ENCODE peak calls at places on chromosome 10, in four cellular contexts. Q is gastrocnemius medialis, T is thoracic aorta, I is dorsolateral prefrontal cortex. V is an unnamed sample.

GRCh38 chr10:132575320-132576201 is 38.0 kb downstream of the INPP5A start:
- DNase-seq in Q (no peak), T (no peak), I (no peak), V (peak; percentile 86)

GRCh38 chr10:43202657-43203490 is 64.0 kb downstream of the RASGEF1A start:
- DNase-seq in Q (peak; percentile 12), T (no peak), I (no peak), V (no peak)

GRCh38 chr10:35963685-35964084 is 321.6 kb upstream of the FZD8 start:
- DNase-seq in Q (no peak), T (no peak), I (no peak), V (no peak)

GRCh38 chr10:62726142-62726541 is 78.4 kb upstream of the ADO start:
- DNase-seq in Q (no peak), T (no peak), I (peak; percentile 55), V (no peak)

GRCh38 chr10:18219096-18219495 is 78.9 kb downstream of the CACNB2 start:
- DNase-seq in Q (no peak), T (no peak), I (no peak), V (no peak)

GRCh38 chr10:32229170-32229569 is 117.8 kb downstream of the EPC1 start:
- DNase-seq in Q (no peak), T (no peak), I (no peak), V (no peak)

GRCh38 chr10:71309919-71310318 is 9.1 kb upstream of the SLC29A3 start:
- DNase-seq in Q (no peak), T (no peak), I (no peak), V (no peak)

GRCh38 chr10:67110286-67110685 is 184.4 kb downstream of the LRRTM3 start:
- DNase-seq in Q (no peak), T (no peak), I (no peak), V (no peak)

GRCh38 chr10:66162560-66163143 is 763.2 kb upstream of the LRRTM3 start:
- DNase-seq in Q (no peak), T (no peak), I (no peak), V (no peak)

GRCh38 chr10:59099536-59099935 is 76.9 kb upstream of the PHYHIPL start:
- DNase-seq in Q (no peak), T (no peak), I (no peak), V (no peak)

GRCh38 chr10:107159871-107160270 is 4.6 kb downstream of the SORCS1 start:
- DNase-seq in Q (no peak), T (no peak), I (no peak), V (no peak)

GRCh38 chr10:44647877-44648542 is 263.1 kb upstream of the CXCL12 start:
- DNase-seq in Q (peak; percentile 18), T (no peak), I (no peak), V (no peak)

GRCh38 chr10:86945361-86946214 is 11.8 kb downstream of the MMRN2 start:
- DNase-seq in Q (peak; percentile 30), T (peak; percentile 3), I (no peak), V (no peak)

GRCh38 chr10:75350791-75351190 is 50.8 kb downstream of the ZNF503 start:
- DNase-seq in Q (no peak), T (no peak), I (no peak), V (peak; percentile 34)

GRCh38 chr10:44205072-44205471 is 179.8 kb downstream of the CXCL12 start:
- DNase-seq in Q (no peak), T (no peak), I (no peak), V (no peak)

GRCh38 chr10:79258894-79259293 is 88.4 kb upstream of the PPIF start:
- DNase-seq in Q (no peak), T (no peak), I (no peak), V (no peak)

GRCh38 chr10:4595920-4596319 is 230.1 kb upstream of the AKR1E2 start:
- DNase-seq in Q (no peak), T (no peak), I (no peak), V (no peak)

GRCh38 chr10:917416-917720 is 14.1 kb downstream of the LARP4B start:
- DNase-seq in Q (no peak), T (no peak), I (no peak), V (no peak)

GRCh38 chr10:18409599-18410397 is 241.6 kb downstream of the NSUN6 start:
- DNase-seq in Q (no peak), T (no peak), I (no peak), V (no peak)

GRCh38 chr10:96287392-96288105 is 16.2 kb upstream of the BLNK start:
- DNase-seq in Q (no peak), T (no peak), I (no peak), V (no peak)

GRCh38 chr10:47405829-47406547 is 21.9 kb upstream of the ZNF488 start:
- DNase-seq in Q (no peak), T (no peak), I (no peak), V (no peak)

GRCh38 chr10:71840177-71840711 is 10.8 kb downstream of the PSAP start:
- DNase-seq in Q (peak; percentile 50), T (peak; percentile 72), I (peak; percentile 92), V (peak; percentile 97)

GRCh38 chr10:88104213-88104612 is 240.8 kb downstream of the PTEN start:
- DNase-seq in Q (no peak), T (no peak), I (no peak), V (no peak)

GRCh38 chr10:89207801-89208551 is 859 bp upstream of the CH25H start:
- DNase-seq in Q (no peak), T (no peak), I (peak; percentile 41), V (no peak)

GRCh38 chr10:50496228-50496627 is 127.5 kb downstream of the SGMS1 start:
- DNase-seq in Q (no peak), T (no peak), I (no peak), V (no peak)

GRCh38 chr10:92131271-92131820 is 159.5 kb downstream of the CPEB3 start:
- DNase-seq in Q (no peak), T (no peak), I (no peak), V (no peak)

GRCh38 chr10:46515402-46516192 is 40.9 kb downstream of the GPRIN2 start:
- DNase-seq in Q (no peak), T (no peak), I (peak; percentile 28), V (no peak)

GRCh38 chr10:106401967-106402366 is 762.5 kb downstream of the SORCS1 start:
- DNase-seq in Q (no peak), T (no peak), I (no peak), V (no peak)

GRCh38 chr10:88657901-88658300 is 6.3 kb upstream of the LIPF start:
- DNase-seq in Q (no peak), T (no peak), I (no peak), V (peak; percentile 78)

GRCh38 chr10:3805791-3806381 is 20.9 kb upstream of the KLF6 start:
- DNase-seq in Q (peak; percentile 66), T (peak; percentile 60), I (no peak), V (peak; percentile 89)

GRCh38 chr10:101310528-101311439 is 43.2 kb upstream of the BTRC start:
- DNase-seq in Q (peak; percentile 30), T (no peak), I (peak; percentile 70), V (peak; percentile 4)

GRCh38 chr10:88092975-88093374 is 229.6 kb downstream of the PTEN start:
- DNase-seq in Q (no peak), T (no peak), I (no peak), V (no peak)

GRCh38 chr10:122505885-122506284 is 44.5 kb downstream of the HTRA1 start:
- DNase-seq in Q (no peak), T (no peak), I (no peak), V (no peak)

GRCh38 chr10:122510326-122510725 is 49.0 kb downstream of the HTRA1 start:
- DNase-seq in Q (no peak), T (no peak), I (no peak), V (no peak)

GRCh38 chr10:122507661-122508060 is 46.3 kb downstream of the HTRA1 start:
- DNase-seq in Q (no peak), T (no peak), I (no peak), V (no peak)

GRCh38 chr10:122510736-122511135 is 49.4 kb downstream of the HTRA1 start:
- DNase-seq in Q (no peak), T (no peak), I (no peak), V (no peak)

GRCh38 chr10:122509323-122509722 is 48.0 kb downstream of the HTRA1 start:
- DNase-seq in Q (no peak), T (no peak), I (no peak), V (no peak)
- H3K27ac ChIP-seq in Q (no peak overlapping the region), T (no peak overlapping the region), I (no peak overlapping the region), V (no peak overlapping the region)

DNA sequence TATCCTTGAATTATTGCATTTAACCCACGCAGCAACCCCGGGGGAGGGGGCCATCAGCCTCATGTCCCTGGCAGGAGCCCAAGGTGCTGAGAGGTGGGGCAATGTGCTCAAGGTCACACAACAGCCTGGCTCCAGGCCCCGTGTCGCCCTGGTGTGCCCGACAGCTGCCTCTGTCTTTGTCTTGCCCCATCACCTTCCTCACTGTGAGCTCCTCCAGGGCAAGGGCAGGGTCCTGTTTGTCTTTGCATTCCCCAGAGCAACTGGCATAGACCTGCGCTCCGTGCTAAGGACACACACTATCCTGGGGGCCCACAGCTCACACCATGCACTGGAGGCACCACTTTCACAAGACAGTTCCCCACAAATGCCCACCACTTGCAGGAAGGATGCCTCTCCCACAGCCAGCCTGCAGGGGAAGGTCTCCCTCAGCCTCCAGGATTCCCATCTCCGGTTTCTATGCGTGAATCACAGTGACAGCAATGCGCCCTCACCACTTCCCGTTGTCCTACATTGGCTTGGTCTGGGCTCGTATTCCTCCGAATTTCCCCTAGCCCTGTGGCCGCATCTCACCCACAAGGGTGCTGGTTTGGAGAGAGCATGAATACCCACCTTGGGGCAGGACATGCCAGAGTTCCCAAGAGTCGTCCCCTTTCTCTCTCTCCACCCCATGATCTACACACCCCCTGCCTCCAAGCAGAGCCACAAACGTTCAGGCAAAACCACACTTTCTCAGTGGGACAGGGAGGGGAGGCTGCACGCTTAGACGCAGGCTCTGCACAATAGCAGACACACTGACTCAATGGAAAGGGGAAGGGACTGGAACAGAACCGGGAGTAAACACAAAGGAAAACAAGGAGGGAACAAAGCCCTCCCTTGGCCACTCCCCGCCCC is 10.3 kb downstream of the ITPRIP start:
- DNase-seq in Q (no peak), T (no peak), I (no peak), V (peak; percentile 85)
- H3K4me3 ChIP-seq in Q (no peak overlapping the region), T (peak overlapping the region; percentile 52), I (no peak overlapping the region), V (peak overlapping the region; percentile 44)

GRCh38 chr10:78150756-78151155 is 117.1 kb downstream of the RPS24 start:
- DNase-seq in Q (no peak), T (no peak), I (no peak), V (no peak)

GRCh38 chr10:78155722-78156121 is 122.1 kb downstream of the RPS24 start:
- DNase-seq in Q (no peak), T (no peak), I (no peak), V (no peak)
- TF ChIP-seq CTCF in Q (no peak), T (no peak), I (no peak), V (no peak)

GRCh38 chr10:29675984-29676383 is 41.2 kb upstream of the SVIL start:
- DNase-seq in Q (no peak), T (no peak), I (no peak), V (no peak)

GRCh38 chr10:29685506-29685905 is 50.7 kb upstream of the SVIL start:
- DNase-seq in Q (no peak), T (no peak), I (no peak), V (no peak)

GRCh38 chr10:29676732-29677131 is 42.0 kb upstream of the SVIL start:
- DNase-seq in Q (no peak), T (no peak), I (no peak), V (no peak)

GRCh38 chr10:29681700-29682444 is 47.1 kb upstream of the SVIL start:
- DNase-seq in Q (no peak), T (no peak), I (no peak), V (no peak)

DNA sequence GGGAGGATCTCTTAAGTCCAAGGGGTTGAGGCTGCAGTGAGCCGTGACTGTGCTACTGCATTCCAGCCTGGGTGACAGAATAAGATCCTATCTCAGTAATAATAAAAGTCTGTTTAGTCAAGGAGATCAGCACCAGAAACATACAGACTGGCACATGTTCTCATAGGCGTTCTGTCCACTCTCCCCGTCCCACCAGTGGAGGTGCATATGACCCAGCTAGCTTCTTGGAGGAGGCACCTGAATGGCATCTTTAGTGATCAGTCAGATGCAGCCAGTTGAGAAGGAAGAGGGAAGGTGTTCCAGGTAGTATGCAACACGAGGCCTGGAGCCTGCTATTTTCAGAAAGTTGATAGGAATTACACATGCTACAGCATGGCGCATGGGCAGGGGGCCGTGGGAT is 45.3 kb upstream of the SVIL start:
- DNase-seq in Q (no peak), T (no peak), I (no peak), V (no peak)
- H3K27ac ChIP-seq in Q (no peak overlapping the region), T (no peak overlapping the region), I (no peak overlapping the region), V (no peak overlapping the region)

V was measured in brain microvascular endothelial cell.